ENCODE peak calls at places on chromosomes 11 and 22, in five cellular contexts. L is HL-60, M is mesendoderm, W is adrenal gland, R is body of pancreas. Y is an unnamed sample.

GRCh38 chr11:21565283-21565682 is 627.6 kb upstream of the ANO5 start:
- DNase-seq in L (no peak), M (no peak), W (no peak), R (no peak), Y (no peak)

GRCh38 chr22:37989146-37990045 is 5.0 kb upstream of the SOX10 start:
- DNase-seq in L (no peak), M (no peak), W (no peak), R (no peak), Y (no peak)

GRCh38 chr11:91081440-91082088 is 858.7 kb upstream of the CHORDC1 start:
- DNase-seq in L (no peak), M (peak; percentile 78), W (peak; percentile 33), R (peak; percentile 24), Y (no peak)

GRCh38 chr22:19448076-19448607 is 631 bp upstream of the C22orf39 start:
- DNase-seq in L (peak; percentile 9), M (peak; percentile 82), W (peak; percentile 65), R (peak; percentile 58), Y (peak; percentile 63)

GRCh38 chr22:29733362-29734322 is 13.8 kb downstream of the CABP7 start:
- DNase-seq in L (no peak), M (no peak), W (peak; percentile 91), R (peak; percentile 60), Y (no peak)

GRCh38 chr11:59997800-59998199 is 19.2 kb upstream of the OOSP4B start:
- DNase-seq in L (no peak), M (no peak), W (no peak), R (no peak), Y (no peak)

GRCh38 chr22:29332886-29333496 is 17.5 kb upstream of the RASL10A start:
- DNase-seq in L (no peak), M (no peak), W (no peak), R (no peak), Y (no peak)

GRCh38 chr11:46099973-46100335 is 21.3 kb downstream of the PHF21A start:
- DNase-seq in L (no peak), M (no peak), W (no peak), R (no peak), Y (no peak)

GRCh38 chr11:74493816-74494630 is 499 bp upstream of the LIPT2 start:
- DNase-seq in L (no peak), M (no peak), W (no peak), R (no peak), Y (peak; percentile 43)

GRCh38 chr11:113408206-113408605 is 20.6 kb downstream of the ANKK1 start:
- DNase-seq in L (no peak), M (no peak), W (no peak), R (no peak), Y (no peak)

GRCh38 chr22:32701021-32701420 is 100.5 kb upstream of the TIMP3 start:
- DNase-seq in L (no peak), M (no peak), W (no peak), R (no peak), Y (no peak)

GRCh38 chr11:35236667-35237003 is 97.7 kb downstream of the CD44 start:
- DNase-seq in L (peak; percentile 23), M (no peak), W (no peak), R (peak; percentile 38), Y (no peak)

GRCh38 chr11:7499046-7499445 is 13.7 kb downstream of the OLFML1 start:
- DNase-seq in L (no peak), M (no peak), W (no peak), R (no peak), Y (no peak)

GRCh38 chr11:47943721-47944554 is 36.4 kb upstream of the PTPRJ start:
- DNase-seq in L (no peak), M (peak; percentile 91), W (no peak), R (no peak), Y (no peak)

GRCh38 chr11:32893947-32894827 is 1.6 kb downstream of the QSER1 start:
- DNase-seq in L (peak; percentile 56), M (peak; percentile 91), W (peak; percentile 26), R (peak; percentile 78), Y (peak; percentile 59)

GRCh38 chr22:26550498-26551033 is 38.3 kb upstream of the TFIP11 start:
- DNase-seq in L (no peak), M (peak; percentile 39), W (peak; percentile 82), R (peak; percentile 76), Y (no peak)

GRCh38 chr11:9529333-9529648 is 44.2 kb upstream of the WEE1 start:
- DNase-seq in L (no peak), M (no peak), W (no peak), R (peak; percentile 20), Y (no peak)

GRCh38 chr11:9530020-9530628 is 43.3 kb upstream of the WEE1 start:
- DNase-seq in L (no peak), M (no peak), W (no peak), R (no peak), Y (peak; percentile 65)

GRCh38 chr11:9527481-9528140 is 45.9 kb upstream of the WEE1 start:
- DNase-seq in L (no peak), M (no peak), W (peak; percentile 32), R (peak; percentile 20), Y (no peak)

GRCh38 chr11:9528573-9529332 is 44.7 kb upstream of the WEE1 start:
- DNase-seq in L (no peak), M (no peak), W (no peak), R (no peak), Y (no peak)

GRCh38 chr11:9528141-9528511 is 45.3 kb upstream of the WEE1 start:
- DNase-seq in L (no peak), M (no peak), W (no peak), R (no peak), Y (no peak)
- H3K4me3 ChIP-seq in L (no peak overlapping the region), M (no peak overlapping the region), W (no peak overlapping the region), R (no peak overlapping the region), Y (no peak overlapping the region)

GRCh38 chr22:48456449-48456848 is 1371.2 kb downstream of the BRD1 start:
- DNase-seq in L (no peak), M (no peak), W (no peak), R (no peak), Y (no peak)

GRCh38 chr22:48464246-48464645 is 1363.4 kb downstream of the BRD1 start:
- DNase-seq in L (no peak), M (peak; percentile 78), W (no peak), R (no peak), Y (no peak)

GRCh38 chr22:48459259-48459658 is 1368.4 kb downstream of the BRD1 start:
- DNase-seq in L (no peak), M (no peak), W (no peak), R (no peak), Y (no peak)

DNA sequence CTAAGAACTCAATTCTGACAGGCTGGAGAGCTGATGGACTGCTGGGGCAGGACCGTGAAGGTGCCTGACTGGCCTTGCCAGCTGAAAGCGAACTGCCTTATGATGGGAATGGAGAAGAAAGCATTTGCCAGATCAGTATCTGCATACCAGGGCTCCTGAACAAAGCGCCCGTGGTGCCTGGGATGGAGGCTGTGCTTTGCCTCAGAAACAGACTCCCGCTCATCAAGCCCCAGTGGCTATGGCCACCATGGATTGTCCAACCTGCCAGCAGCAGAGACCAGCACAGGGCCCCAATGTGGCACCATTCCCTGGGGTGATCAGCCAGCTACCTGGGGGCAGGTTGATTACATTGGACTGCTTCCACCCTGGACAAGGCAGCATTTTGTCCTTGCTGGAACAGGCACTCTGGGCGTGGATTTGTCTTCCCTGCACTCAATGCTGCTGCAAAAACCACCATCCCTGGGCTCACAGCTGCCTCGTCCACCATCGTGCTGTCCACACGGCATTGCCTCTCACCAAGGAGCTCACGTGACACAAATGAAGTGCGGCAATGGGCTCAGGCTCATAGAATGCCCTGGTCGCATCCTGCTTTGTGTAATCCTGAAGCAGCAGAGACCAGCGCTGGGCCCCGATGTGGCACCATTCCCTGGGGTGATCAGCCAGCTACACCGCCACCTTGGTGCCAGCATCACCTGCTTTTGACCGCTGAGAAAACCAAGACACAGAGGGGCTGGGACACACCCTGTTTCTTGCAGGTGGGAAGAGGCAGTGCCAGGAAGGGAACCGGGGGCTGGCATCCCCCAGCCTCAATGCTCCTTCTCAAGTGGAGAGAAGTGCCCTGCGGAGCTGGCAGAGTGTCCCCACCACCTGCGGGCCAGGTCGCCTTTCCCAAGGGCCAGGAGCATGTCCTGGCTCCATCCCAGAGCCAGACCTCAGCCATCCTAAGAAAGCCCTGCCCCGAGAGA is 1367.5 kb downstream of the BRD1 start:
- DNase-seq in L (no peak), M (no peak), W (no peak), R (no peak), Y (no peak)
- H3K4me3 ChIP-seq in L (no peak overlapping the region), M (no peak overlapping the region), W (no peak overlapping the region), R (no peak overlapping the region), Y (no peak overlapping the region)

GRCh38 chr22:45867118-45867905 is 109.7 kb downstream of the WNT7B start:
- DNase-seq in L (no peak), M (peak; percentile 58), W (peak; percentile 29), R (no peak), Y (no peak)

GRCh38 chr22:45867906-45868555 is 108.9 kb downstream of the WNT7B start:
- DNase-seq in L (no peak), M (no peak), W (peak; percentile 6), R (no peak), Y (no peak)

GRCh38 chr22:45865561-45866397 is 111.2 kb downstream of the WNT7B start:
- DNase-seq in L (no peak), M (no peak), W (peak; percentile 19), R (no peak), Y (no peak)

GRCh38 chr22:45864959-45865496 is 111.9 kb downstream of the WNT7B start:
- DNase-seq in L (no peak), M (no peak), W (peak; percentile 10), R (no peak), Y (no peak)

DNA sequence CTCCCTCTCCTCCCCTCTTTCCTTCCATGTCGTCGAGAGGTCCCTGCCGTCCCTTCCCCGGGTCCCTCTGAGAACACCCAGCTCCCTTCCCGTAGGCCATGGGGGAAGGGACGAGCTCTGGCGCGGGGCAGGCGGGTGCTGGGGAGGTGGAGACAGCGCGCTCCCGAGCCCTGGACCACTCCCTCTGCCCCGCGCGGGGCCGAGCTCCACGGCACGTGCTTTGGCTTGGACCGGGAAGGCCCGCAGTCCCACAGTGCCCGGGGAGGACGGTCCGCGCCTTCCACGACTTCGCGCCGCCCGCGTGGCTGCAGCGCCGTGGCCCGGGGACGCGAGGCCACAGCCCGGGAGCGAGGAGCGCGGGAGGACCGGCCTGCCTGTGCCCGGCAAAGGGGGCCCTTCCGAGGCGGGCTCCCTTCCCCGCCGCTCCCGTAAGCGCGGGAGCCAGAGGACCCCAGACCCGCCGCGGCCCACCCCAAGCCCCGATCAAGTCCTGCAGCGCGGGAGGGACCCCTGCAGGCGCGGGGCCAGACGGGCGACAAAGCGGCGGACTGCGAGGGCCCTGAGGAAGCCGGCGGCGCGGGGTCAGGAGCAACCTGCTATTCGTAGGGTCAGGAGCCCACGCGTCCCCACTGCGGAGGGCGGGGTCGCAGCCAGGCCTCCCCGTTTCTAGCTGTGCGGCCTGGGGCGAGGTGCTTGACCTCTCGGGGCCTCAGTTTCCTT is 110.4 kb downstream of the WNT7B start:
- DNase-seq in L (no peak), M (no peak), W (peak; percentile 13), R (no peak), Y (no peak)
- H3K4me3 ChIP-seq in L (no peak overlapping the region), M (no peak overlapping the region), W (peak overlapping the region; percentile 15), R (no peak overlapping the region), Y (no peak overlapping the region)

GRCh38 chr11:10323793-10324170 is 18.9 kb downstream of the ADM start:
- DNase-seq in L (no peak), M (no peak), W (no peak), R (no peak), Y (no peak)

GRCh38 chr11:10324474-10324873 is 19.6 kb downstream of the ADM start:
- DNase-seq in L (no peak), M (no peak), W (no peak), R (no peak), Y (no peak)

GRCh38 chr11:10325398-10326079 is 20.7 kb downstream of the ADM start:
- DNase-seq in L (no peak), M (no peak), W (no peak), R (no peak), Y (no peak)

GRCh38 chr11:10322401-10322800 is 17.5 kb downstream of the ADM start:
- DNase-seq in L (no peak), M (no peak), W (no peak), R (no peak), Y (no peak)

GRCh38 chr11:10322830-10323792 is 18.2 kb downstream of the ADM start:
- DNase-seq in L (no peak), M (peak; percentile 81), W (peak; percentile 78), R (peak; percentile 73), Y (peak; percentile 70)
- H3K4me3 ChIP-seq in L (no peak overlapping the region), M (no peak overlapping the region), W (no peak overlapping the region), R (no peak overlapping the region), Y (no peak overlapping the region)